ENCODE peak calls at places on chromosomes 1 and 21, in eight cellular contexts. D, E, Q, U, S, O, R and A are unnamed samples.

GRCh38 chr1:59814180-59814900 is 409 bp upstream of the HOOK1 start:
- DNase-seq in D (peak; percentile 95), E (no peak), Q (no peak), U (no peak), S (peak; percentile 19), O (peak; percentile 82), R (no peak), A (peak; percentile 31)

GRCh38 chr1:233113009-233113712 is 162.8 kb downstream of the NTPCR start:
- DNase-seq in D (peak; percentile 43), E (peak; percentile 57), Q (peak; percentile 99), U (peak; percentile 85), S (peak; percentile 84), O (peak; percentile 61), R (peak; percentile 100), A (peak; percentile 99)

GRCh38 chr21:16541366-16541765 is 811.6 kb downstream of the USP25 start:
- DNase-seq in D (no peak), E (no peak), Q (no peak), U (no peak), S (no peak), O (no peak), R (peak; percentile 45), A (no peak)

GRCh38 chr1:77678628-77679610 is 3.5 kb downstream of the ZZZ3 start:
- DNase-seq in D (no peak), E (no peak), Q (no peak), U (peak; percentile 23), S (no peak), O (no peak), R (no peak), A (no peak)

GRCh38 chr1:203667616-203668015 is 41.0 kb downstream of the ATP2B4 start:
- DNase-seq in D (no peak), E (no peak), Q (no peak), U (no peak), S (no peak), O (no peak), R (no peak), A (no peak)

GRCh38 chr21:45735259-45736000 is 91.9 kb downstream of the PCBP3 start:
- DNase-seq in D (no peak), E (no peak), Q (no peak), U (no peak), S (no peak), O (no peak), R (no peak), A (no peak)

GRCh38 chr1:10339815-10340214 is 59.0 kb upstream of the PGD start:
- DNase-seq in D (peak; percentile 71), E (no peak), Q (peak; percentile 84), U (peak; percentile 92), S (peak; percentile 42), O (no peak), R (peak; percentile 83), A (no peak)

GRCh38 chr1:163331116-163331515 is 9.4 kb downstream of the NUF2 start:
- DNase-seq in D (no peak), E (no peak), Q (no peak), U (no peak), S (no peak), O (no peak), R (no peak), A (no peak)

GRCh38 chr1:225427249-225428065 is at the start of gene LBR:
- DNase-seq in D (peak; percentile 91), E (no peak), Q (peak; percentile 41), U (peak; percentile 54), S (peak; percentile 57), O (peak; percentile 50), R (peak; percentile 24), A (no peak)

GRCh38 chr1:9840176-9840575 is 16.4 kb upstream of the CLSTN1 start:
- DNase-seq in D (peak; percentile 18), E (no peak), Q (no peak), U (no peak), S (no peak), O (no peak), R (no peak), A (no peak)

GRCh38 chr1:103373991-103374390 is 151.5 kb upstream of the RNPC3 start:
- DNase-seq in D (no peak), E (no peak), Q (no peak), U (no peak), S (no peak), O (no peak), R (peak; percentile 17), A (no peak)

GRCh38 chr1:231867607-231868006 is 241.0 kb downstream of the DISC1 start:
- DNase-seq in D (no peak), E (no peak), Q (peak; percentile 15), U (no peak), S (no peak), O (no peak), R (no peak), A (no peak)

GRCh38 chr1:40267767-40268187 is 9.7 kb downstream of the ZMPSTE24 start:
- DNase-seq in D (no peak), E (no peak), Q (peak; percentile 97), U (no peak), S (peak; percentile 76), O (no peak), R (peak; percentile 92), A (peak; percentile 17)